ENCODE peak calls at places on chromosomes 3 and 15, in five cellular contexts. One of them, this sample, is unnamed.

GRCh38 chr3:49747792-49748480 is 24.2 kb upstream of the GMPPB start:
- DNase-seq in AML-193: no peak
- DNase-seq in activated CD4-positive, alpha-beta T cell treated with anti-CD3 and anti-CD28 coated beads, Interleukin-2, amount 50 U/mL, for 1 hour: no peak
- DNase-seq in activated CD8-positive, alpha-beta memory T cell treated with anti-CD3 and anti-CD28 coated beads for 48 hours: no peak
- DNase-seq in GF-D8: no peak
- DNase-seq in this sample: no peak

GRCh38 chr3:193928354-193929209 is 207.4 kb upstream of the HES1 start:
- DNase-seq in AML-193: no peak
- DNase-seq in activated CD4-positive, alpha-beta T cell treated with anti-CD3 and anti-CD28 coated beads, Interleukin-2, amount 50 U/mL, for 1 hour: no peak
- DNase-seq in activated CD8-positive, alpha-beta memory T cell treated with anti-CD3 and anti-CD28 coated beads for 48 hours: no peak
- DNase-seq in GF-D8: no peak
- DNase-seq in this sample: no peak

GRCh38 chr3:100761951-100762350 is 52.7 kb downstream of the TFG start:
- DNase-seq in AML-193: no peak
- DNase-seq in activated CD4-positive, alpha-beta T cell treated with anti-CD3 and anti-CD28 coated beads, Interleukin-2, amount 50 U/mL, for 1 hour: no peak
- DNase-seq in activated CD8-positive, alpha-beta memory T cell treated with anti-CD3 and anti-CD28 coated beads for 48 hours: no peak
- DNase-seq in GF-D8: no peak
- DNase-seq in this sample: no peak

GRCh38 chr15:63255485-63255990 is 21.9 kb upstream of the APH1B start:
- DNase-seq in AML-193: no peak
- DNase-seq in activated CD4-positive, alpha-beta T cell treated with anti-CD3 and anti-CD28 coated beads, Interleukin-2, amount 50 U/mL, for 1 hour: no peak
- DNase-seq in activated CD8-positive, alpha-beta memory T cell treated with anti-CD3 and anti-CD28 coated beads for 48 hours: no peak
- DNase-seq in GF-D8: no peak
- DNase-seq in this sample: no peak

GRCh38 chr3:70973558-70973957 is 610.0 kb downstream of the FOXP1 start:
- DNase-seq in AML-193: no peak
- DNase-seq in activated CD4-positive, alpha-beta T cell treated with anti-CD3 and anti-CD28 coated beads, Interleukin-2, amount 50 U/mL, for 1 hour: no peak
- DNase-seq in activated CD8-positive, alpha-beta memory T cell treated with anti-CD3 and anti-CD28 coated beads for 48 hours: no peak
- DNase-seq in GF-D8: no peak
- DNase-seq in this sample: no peak

GRCh38 chr15:48463366-48463880 is 132.2 kb downstream of the DUT start:
- DNase-seq in AML-193: no peak
- DNase-seq in activated CD4-positive, alpha-beta T cell treated with anti-CD3 and anti-CD28 coated beads, Interleukin-2, amount 50 U/mL, for 1 hour: no peak
- DNase-seq in activated CD8-positive, alpha-beta memory T cell treated with anti-CD3 and anti-CD28 coated beads for 48 hours: no peak
- DNase-seq in GF-D8: no peak
- DNase-seq in this sample: no peak

GRCh38 chr15:87604857-87605446 is 651.6 kb downstream of the NTRK3 start:
- DNase-seq in AML-193: no peak
- DNase-seq in activated CD4-positive, alpha-beta T cell treated with anti-CD3 and anti-CD28 coated beads, Interleukin-2, amount 50 U/mL, for 1 hour: no peak
- DNase-seq in activated CD8-positive, alpha-beta memory T cell treated with anti-CD3 and anti-CD28 coated beads for 48 hours: no peak
- DNase-seq in GF-D8: no peak
- DNase-seq in this sample: no peak

GRCh38 chr3:152317184-152317583 is 48.5 kb downstream of the MBNL1 start:
- DNase-seq in AML-193: peak; percentile 58
- DNase-seq in activated CD4-positive, alpha-beta T cell treated with anti-CD3 and anti-CD28 coated beads, Interleukin-2, amount 50 U/mL, for 1 hour: no peak
- DNase-seq in activated CD8-positive, alpha-beta memory T cell treated with anti-CD3 and anti-CD28 coated beads for 48 hours: no peak
- DNase-seq in GF-D8: no peak
- DNase-seq in this sample: no peak

GRCh38 chr3:136882575-136882974 is 20.6 kb downstream of the NCK1 start:
- DNase-seq in AML-193: no peak
- DNase-seq in activated CD4-positive, alpha-beta T cell treated with anti-CD3 and anti-CD28 coated beads, Interleukin-2, amount 50 U/mL, for 1 hour: no peak
- DNase-seq in activated CD8-positive, alpha-beta memory T cell treated with anti-CD3 and anti-CD28 coated beads for 48 hours: no peak
- DNase-seq in GF-D8: no peak
- DNase-seq in this sample: no peak

GRCh38 chr15:72824781-72825180 is 41.2 kb upstream of the ADPGK start:
- DNase-seq in AML-193: no peak
- DNase-seq in activated CD4-positive, alpha-beta T cell treated with anti-CD3 and anti-CD28 coated beads, Interleukin-2, amount 50 U/mL, for 1 hour: no peak
- DNase-seq in activated CD8-positive, alpha-beta memory T cell treated with anti-CD3 and anti-CD28 coated beads for 48 hours: no peak
- DNase-seq in GF-D8: no peak
- DNase-seq in this sample: no peak

GRCh38 chr3:67699877-67700276 is 45.5 kb upstream of the SUCLG2 start:
- DNase-seq in AML-193: no peak
- DNase-seq in activated CD4-positive, alpha-beta T cell treated with anti-CD3 and anti-CD28 coated beads, Interleukin-2, amount 50 U/mL, for 1 hour: no peak
- DNase-seq in activated CD8-positive, alpha-beta memory T cell treated with anti-CD3 and anti-CD28 coated beads for 48 hours: no peak
- DNase-seq in GF-D8: no peak
- DNase-seq in this sample: no peak

GRCh38 chr3:99747915-99748314 is 69.7 kb upstream of the CMSS1 start:
- DNase-seq in AML-193: no peak
- DNase-seq in activated CD4-positive, alpha-beta T cell treated with anti-CD3 and anti-CD28 coated beads, Interleukin-2, amount 50 U/mL, for 1 hour: no peak
- DNase-seq in activated CD8-positive, alpha-beta memory T cell treated with anti-CD3 and anti-CD28 coated beads for 48 hours: no peak
- DNase-seq in GF-D8: no peak
- DNase-seq in this sample: no peak

GRCh38 chr3:12941495-12942023 is 100.2 kb upstream of the RPL32 start:
- DNase-seq in AML-193: no peak
- DNase-seq in activated CD4-positive, alpha-beta T cell treated with anti-CD3 and anti-CD28 coated beads, Interleukin-2, amount 50 U/mL, for 1 hour: no peak
- DNase-seq in activated CD8-positive, alpha-beta memory T cell treated with anti-CD3 and anti-CD28 coated beads for 48 hours: no peak
- DNase-seq in GF-D8: no peak
- DNase-seq in this sample: no peak

GRCh38 chr3:29285356-29286070 is 4.6 kb downstream of the RBMS3 start:
- DNase-seq in AML-193: no peak
- DNase-seq in activated CD4-positive, alpha-beta T cell treated with anti-CD3 and anti-CD28 coated beads, Interleukin-2, amount 50 U/mL, for 1 hour: no peak
- DNase-seq in activated CD8-positive, alpha-beta memory T cell treated with anti-CD3 and anti-CD28 coated beads for 48 hours: no peak
- DNase-seq in GF-D8: no peak
- DNase-seq in this sample: no peak

GRCh38 chr3:120559228-120560061 is 36.7 kb upstream of the NDUFB4 start:
- DNase-seq in AML-193: peak; percentile 79
- DNase-seq in activated CD4-positive, alpha-beta T cell treated with anti-CD3 and anti-CD28 coated beads, Interleukin-2, amount 50 U/mL, for 1 hour: no peak
- DNase-seq in activated CD8-positive, alpha-beta memory T cell treated with anti-CD3 and anti-CD28 coated beads for 48 hours: no peak
- DNase-seq in GF-D8: peak; percentile 52
- DNase-seq in this sample: no peak

GRCh38 chr3:189188466-189188865 is 16.7 kb downstream of the TPRG1 start:
- DNase-seq in AML-193: no peak
- DNase-seq in activated CD4-positive, alpha-beta T cell treated with anti-CD3 and anti-CD28 coated beads, Interleukin-2, amount 50 U/mL, for 1 hour: no peak
- DNase-seq in activated CD8-positive, alpha-beta memory T cell treated with anti-CD3 and anti-CD28 coated beads for 48 hours: no peak
- DNase-seq in GF-D8: no peak
- DNase-seq in this sample: no peak

GRCh38 chr3:114892117-114892870 is 254.8 kb downstream of the ZBTB20 start:
- DNase-seq in AML-193: no peak
- DNase-seq in activated CD4-positive, alpha-beta T cell treated with anti-CD3 and anti-CD28 coated beads, Interleukin-2, amount 50 U/mL, for 1 hour: no peak
- DNase-seq in activated CD8-positive, alpha-beta memory T cell treated with anti-CD3 and anti-CD28 coated beads for 48 hours: no peak
- DNase-seq in GF-D8: no peak
- DNase-seq in this sample: no peak

GRCh38 chr3:69033470-69033869 is 18.7 kb downstream of the TMF1 start:
- DNase-seq in AML-193: no peak
- DNase-seq in activated CD4-positive, alpha-beta T cell treated with anti-CD3 and anti-CD28 coated beads, Interleukin-2, amount 50 U/mL, for 1 hour: no peak
- DNase-seq in activated CD8-positive, alpha-beta memory T cell treated with anti-CD3 and anti-CD28 coated beads for 48 hours: no peak
- DNase-seq in GF-D8: no peak
- DNase-seq in this sample: no peak

GRCh38 chr3:188584162-188584529 is 430.2 kb downstream of the LPP start:
- DNase-seq in AML-193: peak; percentile 65
- DNase-seq in activated CD4-positive, alpha-beta T cell treated with anti-CD3 and anti-CD28 coated beads, Interleukin-2, amount 50 U/mL, for 1 hour: no peak
- DNase-seq in activated CD8-positive, alpha-beta memory T cell treated with anti-CD3 and anti-CD28 coated beads for 48 hours: no peak
- DNase-seq in GF-D8: no peak
- DNase-seq in this sample: no peak

GRCh38 chr3:71111784-71112440 is 471.6 kb downstream of the FOXP1 start:
- DNase-seq in AML-193: no peak
- DNase-seq in activated CD4-positive, alpha-beta T cell treated with anti-CD3 and anti-CD28 coated beads, Interleukin-2, amount 50 U/mL, for 1 hour: no peak
- DNase-seq in activated CD8-positive, alpha-beta memory T cell treated with anti-CD3 and anti-CD28 coated beads for 48 hours: no peak
- DNase-seq in GF-D8: no peak
- DNase-seq in this sample: no peak

GRCh38 chr3:177150218-177150916 is 46.9 kb downstream of the TBL1XR1 start:
- DNase-seq in AML-193: no peak
- DNase-seq in activated CD4-positive, alpha-beta T cell treated with anti-CD3 and anti-CD28 coated beads, Interleukin-2, amount 50 U/mL, for 1 hour: no peak
- DNase-seq in activated CD8-positive, alpha-beta memory T cell treated with anti-CD3 and anti-CD28 coated beads for 48 hours: no peak
- DNase-seq in GF-D8: no peak
- DNase-seq in this sample: no peak

GRCh38 chr3:37852771-37853170 is 8.9 kb upstream of the CTDSPL start:
- DNase-seq in AML-193: no peak
- DNase-seq in activated CD4-positive, alpha-beta T cell treated with anti-CD3 and anti-CD28 coated beads, Interleukin-2, amount 50 U/mL, for 1 hour: no peak
- DNase-seq in activated CD8-positive, alpha-beta memory T cell treated with anti-CD3 and anti-CD28 coated beads for 48 hours: no peak
- DNase-seq in GF-D8: no peak
- DNase-seq in this sample: no peak

GRCh38 chr15:41251411-41251810 is 20.3 kb downstream of the CHP1 start:
- DNase-seq in AML-193: no peak
- DNase-seq in activated CD4-positive, alpha-beta T cell treated with anti-CD3 and anti-CD28 coated beads, Interleukin-2, amount 50 U/mL, for 1 hour: no peak
- DNase-seq in activated CD8-positive, alpha-beta memory T cell treated with anti-CD3 and anti-CD28 coated beads for 48 hours: no peak
- DNase-seq in GF-D8: no peak
- DNase-seq in this sample: no peak